ENCODE peak calls at places on chromosomes 1 and 21, in four cellular contexts. O is cardiac muscle cell, Z is mesendoderm, N is heart right ventricle. M is an unnamed sample.

GRCh38 chr1:59445040-59445439 is 148.1 kb downstream of the FGGY start:
- DNase-seq in O (peak; percentile 19), Z (peak; percentile 12), N (no peak), M (no peak)

GRCh38 chr1:16248603-16249534 is 11.9 kb upstream of the CPLANE2 start:
- DNase-seq in O (peak; percentile 91), Z (no peak), N (peak; percentile 83), M (peak; percentile 87)

GRCh38 chr1:91402023-91402422 is 2.6 kb downstream of the HFM1 start:
- DNase-seq in O (peak; percentile 40), Z (no peak), N (no peak), M (peak; percentile 57)

GRCh38 chr21:35288238-35288637 is 239.1 kb upstream of the RUNX1 start:
- DNase-seq in O (no peak), Z (no peak), N (no peak), M (no peak)

GRCh38 chr1:15272009-15272781 is 25.2 kb downstream of the FHAD1 start:
- DNase-seq in O (peak; percentile 79), Z (peak; percentile 83), N (no peak), M (peak; percentile 76)

GRCh38 chr1:37606481-37607263 is 10.9 kb upstream of the GNL2 start:
- DNase-seq in O (peak; percentile 84), Z (no peak), N (no peak), M (no peak)

GRCh38 chr1:111733183-111733995 is 5.8 kb downstream of the INKA2 start:
- DNase-seq in O (peak; percentile 92), Z (peak; percentile 83), N (peak; percentile 79), M (peak; percentile 89)

GRCh38 chr1:47804127-47804526 is 193.1 kb downstream of the TRABD2B start:
- DNase-seq in O (no peak), Z (peak; percentile 34), N (no peak), M (peak; percentile 88)

GRCh38 chr1:191851799-191852595 is 306.3 kb upstream of the RGS18 start:
- DNase-seq in O (peak; percentile 22), Z (no peak), N (no peak), M (no peak)

GRCh38 chr21:17903029-17903806 is 84.1 kb upstream of the C21orf91 start:
- DNase-seq in O (peak; percentile 60), Z (peak; percentile 46), N (no peak), M (no peak)

GRCh38 chr1:59455206-59455605 is 158.3 kb downstream of the FGGY start:
- DNase-seq in O (peak; percentile 50), Z (no peak), N (no peak), M (no peak)

GRCh38 chr1:182586380-182586779 is 2.7 kb downstream of the RNASEL start:
- DNase-seq in O (no peak), Z (no peak), N (no peak), M (no peak)

DNA sequence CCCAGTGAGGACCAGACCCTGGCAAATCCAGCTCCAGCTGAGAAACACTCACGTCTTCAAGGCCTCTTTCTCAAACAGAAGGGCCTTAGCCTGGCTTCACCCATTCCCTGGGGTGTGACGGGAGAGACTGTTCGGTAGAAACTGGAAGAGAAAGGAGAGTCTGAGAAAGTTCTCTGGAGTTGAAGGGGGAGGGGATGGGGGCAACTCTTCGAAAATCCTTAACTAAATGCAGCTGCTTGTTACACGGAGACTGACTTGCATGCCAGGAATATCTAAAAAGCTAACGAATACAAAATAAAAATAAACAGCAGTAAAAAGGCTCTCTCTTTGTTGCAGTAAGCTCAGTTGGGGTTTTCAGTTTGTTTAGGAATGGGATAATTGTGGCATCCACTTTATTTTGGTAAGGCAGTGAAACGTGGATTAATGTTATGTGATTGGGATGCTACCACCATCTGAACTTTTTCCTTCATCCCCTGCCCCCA is 5.6 kb downstream of the ROR1 start:
- DNase-seq in O (no peak), Z (peak; percentile 43), N (no peak), M (peak; percentile 49)
- H3K4me1 ChIP-seq in O (peaks cover 42% of the 10 kb centered on the region), Z (peaks cover 13% of the 10 kb centered on the region), N (peaks cover 15% of the 10 kb centered on the region), M (no peaks in the 10 kb centered on the region)

GRCh38 chr1:25800538-25801377 is 765 bp downstream of the SELENON start:
- DNase-seq in O (no peak), Z (no peak), N (no peak), M (peak; percentile 47)

GRCh38 chr1:25798666-25799345 is 1.2 kb upstream of the SELENON start:
- DNase-seq in O (no peak), Z (no peak), N (no peak), M (no peak)

GRCh38 chr1:25797939-25798338 is 2.1 kb upstream of the SELENON start:
- DNase-seq in O (no peak), Z (peak; percentile 80), N (no peak), M (peak; percentile 80)

GRCh38 chr1:25799346-25799720 is 660 bp upstream of the SELENON start:
- DNase-seq in O (no peak), Z (no peak), N (no peak), M (peak; percentile 58)

GRCh38 chr1:25799758-25800537 is at the start of gene SELENON:
- DNase-seq in O (peak; percentile 78), Z (peak; percentile 75), N (peak; percentile 84), M (peak; percentile 86)
- H3K27ac ChIP-seq in O (peak within 1 kb of the TSS; percentile 75), Z (no peak within 1 kb of the TSS), N (peak within 1 kb of the TSS; percentile 83), M (peak within 1 kb of the TSS; percentile 69)

GRCh38 chr1:84585803-84586202 is 11.6 kb upstream of the CTBS start:
- DNase-seq in O (no peak), Z (no peak), N (no peak), M (no peak)

GRCh38 chr1:84584126-84584525 is 9.9 kb upstream of the CTBS start:
- DNase-seq in O (no peak), Z (no peak), N (no peak), M (no peak)

GRCh38 chr1:84582802-84583587 is 8.8 kb upstream of the CTBS start:
- DNase-seq in O (peak; percentile 75), Z (peak; percentile 79), N (no peak), M (peak; percentile 78)

GRCh38 chr1:84581648-84582047 is 7.4 kb upstream of the CTBS start:
- DNase-seq in O (no peak), Z (no peak), N (no peak), M (no peak)

DNA sequence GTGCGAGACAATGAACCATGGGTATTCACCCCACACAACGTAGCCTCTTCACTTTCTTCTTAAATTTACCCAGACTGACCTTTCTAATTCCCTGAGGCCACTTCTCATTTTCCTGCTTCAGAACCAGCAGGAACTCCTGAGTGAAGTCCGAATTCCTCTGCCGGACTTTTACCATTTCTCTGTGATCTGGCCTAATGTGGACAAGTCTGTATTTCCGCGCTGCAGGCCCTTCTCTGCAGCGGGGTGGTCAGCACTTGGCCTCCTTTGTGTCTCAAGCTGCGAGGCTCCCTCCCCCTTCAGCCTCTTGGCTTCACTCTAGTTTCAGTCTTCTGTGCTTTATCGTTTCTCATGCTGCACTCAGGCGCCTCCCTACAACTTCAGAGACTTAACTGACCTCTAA is 9.4 kb upstream of the CTBS start:
- DNase-seq in O (peak; percentile 59), Z (no peak), N (no peak), M (no peak)
- H3K4me3 ChIP-seq in O (no peak overlapping the region), Z (no peak overlapping the region), N (peak overlapping the region; percentile 23), M (peak overlapping the region; percentile 34)

GRCh38 chr1:154320882-154321608 is at the start of gene AQP10:
- DNase-seq in O (peak; percentile 88), Z (no peak), N (no peak), M (no peak)

GRCh38 chr1:154313066-154313356 is 7.9 kb upstream of the AQP10 start:
- DNase-seq in O (no peak), Z (no peak), N (no peak), M (no peak)

GRCh38 chr1:154318386-154318785 is 2.5 kb upstream of the AQP10 start:
- DNase-seq in O (no peak), Z (no peak), N (no peak), M (no peak)

DNA sequence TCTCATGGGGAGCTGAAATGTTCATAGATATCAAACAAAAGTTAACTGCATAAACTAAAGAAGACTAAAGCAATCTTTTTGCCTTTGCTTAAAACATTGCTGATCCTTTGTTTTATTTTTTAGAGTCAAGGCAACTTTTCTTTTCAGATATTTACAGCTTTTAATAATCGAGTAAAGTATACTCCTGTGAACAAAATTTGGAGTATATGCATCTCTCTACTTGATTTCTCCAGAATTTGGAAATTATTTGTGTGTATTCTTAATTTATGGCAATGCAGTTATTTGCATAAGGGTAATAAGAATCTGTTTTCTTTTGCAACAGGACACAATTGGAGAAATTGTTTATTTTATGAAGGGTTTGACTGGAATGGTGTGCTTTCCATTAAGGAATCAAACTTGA is 4.2 kb upstream of the AQP10 start:
- DNase-seq in O (no peak), Z (no peak), N (no peak), M (no peak)
- H3K4me1 ChIP-seq in O (peaks cover 11% of the 10 kb centered on the region), Z (no peaks in the 10 kb centered on the region), N (no peaks in the 10 kb centered on the region), M (no peaks in the 10 kb centered on the region)

GRCh38 chr1:201850053-201850397 is 21.1 kb downstream of the IPO9 start:
- DNase-seq in O (peak; percentile 92), Z (peak; percentile 72), N (no peak), M (peak; percentile 23)
- H3K27ac ChIP-seq in O (peak overlapping the region; percentile 35), Z (no peak overlapping the region), N (peak overlapping the region; percentile 23), M (peak overlapping the region; percentile 34)